ENCODE peak calls at places on chromosome 21, in seven cellular contexts. J is activated CD4-positive, alpha-beta T cell treated with anti-CD3 and anti-CD28 coated beads for 24 hours; B is T-cell; G is KG1; Z is A549; U is stimulated activated effector memory CD8-positive, alpha-beta T cell treated with anti-CD3 and anti-CD28 coated beads, Interleukin-12 subunit alpha, Interleukin-12 subunit beta, amount 100 ng/mL, for 72 hours; O is bronchial epithelial cell. F is an unnamed sample.

GRCh38 chr21:8994640-8995511 is 1526.5 kb upstream of the TPTE start:
- DNase-seq in J (no peak), B (no peak), G (no peak), Z (peak), U (no peak), O (peak), F (no peak)

GRCh38 chr21:28908351-28908750 is 84.3 kb downstream of the LTN1 start:
- DNase-seq in J (no peak), B (no peak), G (no peak), Z (no peak), U (no peak), O (no peak), F (no peak)

GRCh38 chr21:38930838-38931237 is 125.1 kb downstream of the ETS2 start:
- DNase-seq in J (no peak), B (no peak), G (no peak), Z (no peak), U (no peak), O (peak), F (no peak)

GRCh38 chr21:44736291-44737004 is 25.1 kb upstream of the TSPEAR start:
- DNase-seq in J (no peak), B (no peak), G (no peak), Z (peak), U (no peak), O (no peak), F (no peak)

GRCh38 chr21:27507695-27508094 is 540.8 kb upstream of the ADAMTS5 start:
- DNase-seq in J (no peak), B (no peak), G (no peak), Z (no peak), U (no peak), O (no peak), F (no peak)

GRCh38 chr21:46191686-46192575 is 7.7 kb upstream of the SPATC1L start:
- DNase-seq in J (no peak), B (no peak), G (no peak), Z (no peak), U (no peak), O (no peak), F (no peak)

GRCh38 chr21:39388038-39388810 is 39.3 kb upstream of the HMGN1 start:
- DNase-seq in J (peak), B (peak), G (peak), Z (peak), U (peak), O (peak), F (no peak)

GRCh38 chr21:45290948-45291612 is 3.4 kb upstream of the POFUT2 start:
- DNase-seq in J (no peak), B (no peak), G (no peak), Z (no peak), U (no peak), O (no peak), F (no peak)

GRCh38 chr21:37072239-37072987 is 458 bp downstream of the PIGP start:
- DNase-seq in J (peak), B (no peak), G (peak), Z (no peak), U (no peak), O (peak), F (peak)

GRCh38 chr21:34936874-34937563 is 112.1 kb downstream of the RUNX1 start:
- DNase-seq in J (no peak), B (no peak), G (no peak), Z (no peak), U (no peak), O (peak), F (no peak)

GRCh38 chr21:41706263-41706639 is 60.6 kb downstream of the RIPK4 start:
- DNase-seq in J (no peak), B (no peak), G (no peak), Z (no peak), U (no peak), O (no peak), F (no peak)

GRCh38 chr21:46545363-46545762 is 59.5 kb downstream of the S100B start:
- DNase-seq in J (no peak), B (no peak), G (no peak), Z (no peak), U (no peak), O (peak), F (no peak)

GRCh38 chr21:16634522-16634914 is 878.3 kb upstream of the CXADR start:
- DNase-seq in J (no peak), B (no peak), G (no peak), Z (no peak), U (no peak), O (peak), F (no peak)

GRCh38 chr21:43797415-43797814 is 8.0 kb downstream of the RRP1 start:
- DNase-seq in J (no peak), B (no peak), G (no peak), Z (no peak), U (no peak), O (no peak), F (no peak)

GRCh38 chr21:44084496-44085241 is 22.5 kb upstream of the PWP2 start:
- DNase-seq in J (no peak), B (no peak), G (no peak), Z (no peak), U (no peak), O (no peak), F (no peak)

GRCh38 chr21:16583567-16583966 is 853.8 kb downstream of the USP25 start:
- DNase-seq in J (no peak), B (no peak), G (no peak), Z (no peak), U (no peak), O (no peak), F (no peak)

GRCh38 chr21:41691205-41692203 is 75.3 kb downstream of the RIPK4 start:
- DNase-seq in J (no peak), B (no peak), G (no peak), Z (no peak), U (no peak), O (no peak), F (no peak)

GRCh38 chr21:34544032-34544496 is 32.1 kb upstream of the KCNE1 start:
- DNase-seq in J (peak), B (no peak), G (peak), Z (peak), U (peak), O (peak), F (peak)

GRCh38 chr21:38985423-38986378 is 180.0 kb downstream of the ETS2 start:
- DNase-seq in J (peak), B (no peak), G (peak), Z (no peak), U (peak), O (peak), F (no peak)

GRCh38 chr21:26843912-26844257 is 1.3 kb downstream of the ADAMTS1 start:
- DNase-seq in J (no peak), B (no peak), G (peak), Z (peak), U (no peak), O (peak), F (no peak)

GRCh38 chr21:31624961-31625491 is 34.5 kb upstream of the SOD1 start:
- DNase-seq in J (no peak), B (no peak), G (no peak), Z (no peak), U (no peak), O (no peak), F (no peak)

GRCh38 chr21:43372663-43373386 is 54.1 kb downstream of the SIK1 start:
- DNase-seq in J (no peak), B (no peak), G (no peak), Z (no peak), U (no peak), O (peak), F (no peak)

GRCh38 chr21:36555199-36555598 is 75.3 kb upstream of the CLDN14 start:
- DNase-seq in J (no peak), B (no peak), G (no peak), Z (no peak), U (no peak), O (no peak), F (no peak)

GRCh38 chr21:44709426-44710293 is 1.7 kb downstream of the TSPEAR start:
- DNase-seq in J (no peak), B (no peak), G (no peak), Z (no peak), U (no peak), O (peak), F (no peak)

GRCh38 chr21:14366998-14367397 is 15.9 kb downstream of the HSPA13 start:
- DNase-seq in J (no peak), B (no peak), G (no peak), Z (no peak), U (no peak), O (no peak), F (no peak)